ENCODE peak calls at places on chromosomes 12 and 14, in seven cellular contexts. L, T, D, U, I, S and B are unnamed samples.

GRCh38 chr12:52873832-52874572 is 25.2 kb upstream of the KRT78 start:
- DNase-seq in L (no peak), T (peak), D (peak), U (peak), I (peak), S (peak), B (peak)

GRCh38 chr12:47785036-47785886 is 12.2 kb downstream of the SLC48A1 start:
- DNase-seq in L (no peak), T (no peak), D (peak), U (no peak), I (no peak), S (no peak), B (no peak)

GRCh38 chr12:112905451-112906089 is 1.2 kb upstream of the OAS1 start:
- DNase-seq in L (no peak), T (no peak), D (no peak), U (no peak), I (no peak), S (no peak), B (no peak)

GRCh38 chr12:63961543-63961942 is 117.0 kb downstream of the SRGAP1 start:
- DNase-seq in L (no peak), T (no peak), D (no peak), U (no peak), I (no peak), S (no peak), B (no peak)

GRCh38 chr12:90102957-90103652 is 394.5 kb upstream of the ATP2B1 start:
- DNase-seq in L (no peak), T (peak), D (peak), U (peak), I (peak), S (no peak), B (peak)

GRCh38 chr12:112749081-112749480 is 42.5 kb upstream of the RPH3A start:
- DNase-seq in L (no peak), T (no peak), D (no peak), U (no peak), I (no peak), S (no peak), B (no peak)

GRCh38 chr14:88354358-88354757 is 31.1 kb upstream of the SPATA7 start:
- DNase-seq in L (no peak), T (no peak), D (no peak), U (no peak), I (no peak), S (no peak), B (no peak)

GRCh38 chr12:75632452-75632851 is 121.0 kb upstream of the KRR1 start:
- DNase-seq in L (peak), T (no peak), D (no peak), U (no peak), I (no peak), S (no peak), B (no peak)

GRCh38 chr12:2384533-2385328 is 331.9 kb downstream of the CACNA1C start:
- DNase-seq in L (no peak), T (no peak), D (no peak), U (no peak), I (peak), S (no peak), B (no peak)

GRCh38 chr12:90543393-90543792 is 411.6 kb downstream of the CCER1 start:
- DNase-seq in L (no peak), T (no peak), D (no peak), U (no peak), I (no peak), S (no peak), B (no peak)

GRCh38 chr12:9707356-9707755 is 25.5 kb downstream of the CLECL1 start:
- DNase-seq in L (no peak), T (no peak), D (no peak), U (no peak), I (no peak), S (no peak), B (no peak)

GRCh38 chr12:51013441-51013840 is 12.7 kb downstream of the SLC11A2 start:
- DNase-seq in L (no peak), T (no peak), D (no peak), U (no peak), I (no peak), S (no peak), B (no peak)

GRCh38 chr12:124466200-124467128 is 100.9 kb downstream of the NCOR2 start:
- DNase-seq in L (no peak), T (peak), D (no peak), U (no peak), I (peak), S (peak), B (no peak)

GRCh38 chr12:132261328-132262138 is 67.9 kb downstream of the GALNT9 start:
- DNase-seq in L (no peak), T (no peak), D (no peak), U (no peak), I (no peak), S (no peak), B (no peak)

GRCh38 chr14:77681196-77682157 is 26.3 kb downstream of the ALKBH1 start:
- DNase-seq in L (no peak), T (no peak), D (no peak), U (no peak), I (peak), S (no peak), B (no peak)

GRCh38 chr14:51609987-51610283 is 41.8 kb upstream of the FRMD6 start:
- DNase-seq in L (no peak), T (no peak), D (peak), U (no peak), I (peak), S (no peak), B (no peak)

GRCh38 chr14:89906000-89906399 is 48.5 kb downstream of the EFCAB11 start:
- DNase-seq in L (no peak), T (no peak), D (no peak), U (no peak), I (no peak), S (no peak), B (no peak)

GRCh38 chr14:100567009-100567876 is 20.0 kb downstream of the BEGAIN start:
- DNase-seq in L (no peak), T (no peak), D (no peak), U (no peak), I (no peak), S (no peak), B (no peak)

GRCh38 chr14:32318087-32318486 is 11.0 kb upstream of the AKAP6 start:
- DNase-seq in L (no peak), T (no peak), D (no peak), U (no peak), I (no peak), S (no peak), B (no peak)

GRCh38 chr12:28574746-28575592 is 384.7 kb downstream of the CCDC91 start:
- DNase-seq in L (no peak), T (no peak), D (no peak), U (no peak), I (no peak), S (no peak), B (no peak)

GRCh38 chr14:92386637-92387036 is 63.7 kb downstream of the SLC24A4 start:
- DNase-seq in L (no peak), T (no peak), D (no peak), U (no peak), I (no peak), S (no peak), B (no peak)

GRCh38 chr12:113006641-113007040 is 28.3 kb downstream of the OAS2 start:
- DNase-seq in L (no peak), T (no peak), D (no peak), U (no peak), I (no peak), S (no peak), B (no peak)

GRCh38 chr12:69342407-69342806 is 5.8 kb upstream of the LYZ start:
- DNase-seq in L (no peak), T (no peak), D (no peak), U (no peak), I (no peak), S (no peak), B (no peak)

GRCh38 chr12:41850046-41850445 is 294.6 kb downstream of the GXYLT1 start:
- DNase-seq in L (no peak), T (no peak), D (no peak), U (no peak), I (no peak), S (no peak), B (no peak)

GRCh38 chr12:52644078-52644415 is 8.0 kb downstream of the KRT2 start:
- DNase-seq in L (no peak), T (no peak), D (no peak), U (no peak), I (no peak), S (no peak), B (no peak)

GRCh38 chr12:92558806-92559205 is 144.0 kb upstream of the PLEKHG7 start:
- DNase-seq in L (no peak), T (no peak), D (no peak), U (no peak), I (peak), S (no peak), B (no peak)

GRCh38 chr14:91957876-91958313 is 10.4 kb upstream of the FBLN5 start:
- DNase-seq in L (no peak), T (no peak), D (no peak), U (no peak), I (no peak), S (no peak), B (no peak)

GRCh38 chr12:113396828-113397496 is 6.7 kb downstream of the SDS start:
- DNase-seq in L (no peak), T (no peak), D (no peak), U (no peak), I (no peak), S (no peak), B (no peak)

GRCh38 chr12:75628916-75629315 is 117.5 kb upstream of the KRR1 start:
- DNase-seq in L (no peak), T (no peak), D (no peak), U (no peak), I (no peak), S (no peak), B (no peak)

GRCh38 chr14:54622189-54622958 is 55.4 kb downstream of the SAMD4A start:
- DNase-seq in L (no peak), T (peak), D (peak), U (no peak), I (no peak), S (no peak), B (no peak)

GRCh38 chr12:113818833-113819232 is 147.3 kb downstream of the RBM19 start:
- DNase-seq in L (peak), T (no peak), D (peak), U (peak), I (peak), S (no peak), B (peak)

GRCh38 chr12:100919116-100919515 is 124.5 kb downstream of the ANO4 start:
- DNase-seq in L (no peak), T (no peak), D (no peak), U (no peak), I (peak), S (no peak), B (no peak)

GRCh38 chr12:34350092-34351041 is 328.1 kb downstream of the ALG10 start:
- DNase-seq in L (no peak), T (no peak), D (peak), U (no peak), I (no peak), S (no peak), B (peak)

GRCh38 chr12:108567974-108568652 is 5.7 kb downstream of the ISCU start:
- DNase-seq in L (no peak), T (no peak), D (no peak), U (no peak), I (peak), S (no peak), B (no peak)

GRCh38 chr12:122880668-122881067 is 15.3 kb downstream of the VPS37B start:
- DNase-seq in L (no peak), T (no peak), D (no peak), U (peak), I (peak), S (no peak), B (peak)